ENCODE peak calls at places on chromosomes 6 and 20, in four cellular contexts. L is GM23248, T is hepatocyte, C is neural progenitor cell. H is an unnamed sample.

GRCh38 chr20:58342104-58342945 is 32.8 kb downstream of the RAB22A start:
- DNase-seq in L (peak; percentile 78), T (no peak), C (no peak), H (no peak)

GRCh38 chr20:31835977-31836852 is 9.2 kb downstream of the FOXS1 start:
- DNase-seq in L (peak; percentile 97), T (peak; percentile 84), C (no peak), H (no peak)

GRCh38 chr6:102736941-102737368 is 1343.4 kb downstream of the GRIK2 start:
- DNase-seq in L (peak; percentile 59), T (no peak), C (no peak), H (no peak)

GRCh38 chr6:12516070-12516469 is 200.5 kb upstream of the PHACTR1 start:
- DNase-seq in L (peak; percentile 19), T (peak; percentile 39), C (no peak), H (no peak)

GRCh38 chr6:96381246-96381645 is 140.4 kb upstream of the UFL1 start:
- DNase-seq in L (no peak), T (no peak), C (no peak), H (no peak)

GRCh38 chr20:43838703-43839060 is 76.0 kb upstream of the TOX2 start:
- DNase-seq in L (no peak), T (no peak), C (no peak), H (no peak)

GRCh38 chr6:116575227-116575626 is 3.9 kb downstream of the RWDD1 start:
- DNase-seq in L (no peak), T (no peak), C (no peak), H (no peak)

GRCh38 chr20:63704749-63705117 is 3.0 kb downstream of the ARFRP1 start:
- DNase-seq in L (no peak), T (no peak), C (no peak), H (no peak)

GRCh38 chr6:113858067-113858604 is 991 bp downstream of the MARCKS start:
- DNase-seq in L (peak; percentile 67), T (peak; percentile 68), C (peak; percentile 69), H (peak; percentile 68)

GRCh38 chr6:13687917-13688351 is 23.7 kb downstream of the RANBP9 start:
- DNase-seq in L (no peak), T (no peak), C (no peak), H (no peak)

GRCh38 chr6:154164397-154164796 is 125.4 kb downstream of the OPRM1 start:
- DNase-seq in L (peak; percentile 78), T (peak; percentile 51), C (no peak), H (no peak)

GRCh38 chr6:141050470-141050869 is 1082.3 kb upstream of the GJE1 start:
- DNase-seq in L (no peak), T (no peak), C (no peak), H (no peak)

GRCh38 chr6:159758031-159759001 is 3.5 kb upstream of the ACAT2 start:
- DNase-seq in L (peak; percentile 75), T (peak; percentile 11), C (no peak), H (peak; percentile 41)

GRCh38 chr6:13281630-13282156 is 46.6 kb downstream of the TBC1D7 start:
- DNase-seq in L (no peak), T (no peak), C (no peak), H (no peak)

GRCh38 chr6:165821754-165822153 is 158.7 kb upstream of the PDE10A start:
- DNase-seq in L (no peak), T (no peak), C (no peak), H (no peak)

GRCh38 chr6:100176321-100176950 is 182.4 kb upstream of the MCHR2 start:
- DNase-seq in L (peak; percentile 82), T (peak; percentile 57), C (peak; percentile 54), H (peak; percentile 57)

GRCh38 chr6:13357551-13358075 is 29.3 kb upstream of the TBC1D7 start:
- DNase-seq in L (peak; percentile 65), T (no peak), C (peak; percentile 70), H (peak; percentile 66)

GRCh38 chr6:113347420-113347819 is 509.7 kb upstream of the MARCKS start:
- DNase-seq in L (peak; percentile 58), T (no peak), C (no peak), H (no peak)

GRCh38 chr6:80638222-80639055 is 532.0 kb downstream of the BCKDHB start:
- DNase-seq in L (peak; percentile 93), T (peak; percentile 87), C (no peak), H (peak; percentile 54)

GRCh38 chr6:106553440-106553839 is 75.9 kb downstream of the RTN4IP1 start:
- DNase-seq in L (no peak), T (no peak), C (no peak), H (no peak)

GRCh38 chr6:12280901-12281300 is 9.3 kb upstream of the EDN1 start:
- DNase-seq in L (no peak), T (no peak), C (no peak), H (no peak)

GRCh38 chr6:27096834-27097511 is 150.5 kb upstream of the PRSS16 start:
- DNase-seq in L (peak; percentile 63), T (peak; percentile 77), C (peak; percentile 28), H (peak; percentile 85)

GRCh38 chr6:8085053-8085511 is 17.3 kb downstream of the EEF1E1 start:
- DNase-seq in L (peak; percentile 92), T (peak; percentile 54), C (no peak), H (no peak)

GRCh38 chr6:49676671-49677281 is 36.6 kb downstream of the CRISP2 start:
- DNase-seq in L (peak; percentile 44), T (no peak), C (no peak), H (no peak)
- TF ChIP-seq EZH2phosphoT487 in L (no peak), T (no peak), C (no peak), H (no peak)

DNA sequence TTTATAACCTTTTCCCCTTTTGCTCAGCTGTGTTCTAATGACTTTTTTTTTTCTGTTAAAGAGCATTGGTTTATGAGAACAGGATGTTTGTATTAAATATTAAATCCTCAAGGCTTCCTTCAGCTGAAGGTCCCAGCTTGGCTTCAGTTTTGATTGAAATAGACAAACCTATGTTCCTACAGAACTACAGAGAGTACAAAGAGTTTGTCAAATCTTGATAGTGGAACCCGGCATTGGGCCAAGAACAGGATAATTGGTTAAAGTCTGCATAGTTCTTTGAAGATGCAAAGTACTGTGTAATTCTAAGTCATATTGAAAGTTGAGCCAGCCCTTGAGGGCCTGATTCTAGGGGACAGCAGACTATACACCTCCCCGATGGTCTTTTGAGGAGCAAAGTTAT is 255.2 kb upstream of the JAG1 start:
- DNase-seq in L (no peak), T (no peak), C (no peak), H (no peak)
- TF ChIP-seq EZH2phosphoT487 in L (no peak), T (no peak), C (no peak), H (no peak)

GRCh38 chr6:162917506-162917905 is 189.7 kb downstream of the PACRG start:
- DNase-seq in L (peak; percentile 82), T (no peak), C (no peak), H (no peak)

GRCh38 chr6:162922816-162923215 is 195.0 kb downstream of the PACRG start:
- DNase-seq in L (no peak), T (no peak), C (no peak), H (no peak)

DNA sequence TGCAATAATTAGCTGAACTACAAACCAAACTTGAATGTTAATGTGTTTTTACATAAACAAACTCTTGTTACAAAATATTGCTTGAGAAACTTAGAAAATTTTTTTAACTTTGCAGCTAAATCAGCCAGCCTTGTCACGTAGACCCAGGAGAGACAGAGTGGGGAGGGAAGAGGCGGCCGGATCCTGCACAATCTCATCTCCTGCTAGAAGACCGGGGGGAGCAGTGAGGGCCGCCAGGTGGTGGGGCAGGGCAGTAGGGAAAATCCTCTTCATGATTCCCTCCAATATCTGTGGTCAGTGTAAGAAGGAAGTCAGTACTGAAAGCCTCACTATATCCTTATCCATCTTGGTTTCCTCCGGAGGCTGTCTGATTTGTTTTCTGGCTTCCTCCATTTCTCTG is 193.3 kb downstream of the PACRG start:
- DNase-seq in L (no peak), T (no peak), C (no peak), H (no peak)
- TF ChIP-seq EZH2phosphoT487 in L (no peak), T (no peak), C (no peak), H (no peak)

DNA sequence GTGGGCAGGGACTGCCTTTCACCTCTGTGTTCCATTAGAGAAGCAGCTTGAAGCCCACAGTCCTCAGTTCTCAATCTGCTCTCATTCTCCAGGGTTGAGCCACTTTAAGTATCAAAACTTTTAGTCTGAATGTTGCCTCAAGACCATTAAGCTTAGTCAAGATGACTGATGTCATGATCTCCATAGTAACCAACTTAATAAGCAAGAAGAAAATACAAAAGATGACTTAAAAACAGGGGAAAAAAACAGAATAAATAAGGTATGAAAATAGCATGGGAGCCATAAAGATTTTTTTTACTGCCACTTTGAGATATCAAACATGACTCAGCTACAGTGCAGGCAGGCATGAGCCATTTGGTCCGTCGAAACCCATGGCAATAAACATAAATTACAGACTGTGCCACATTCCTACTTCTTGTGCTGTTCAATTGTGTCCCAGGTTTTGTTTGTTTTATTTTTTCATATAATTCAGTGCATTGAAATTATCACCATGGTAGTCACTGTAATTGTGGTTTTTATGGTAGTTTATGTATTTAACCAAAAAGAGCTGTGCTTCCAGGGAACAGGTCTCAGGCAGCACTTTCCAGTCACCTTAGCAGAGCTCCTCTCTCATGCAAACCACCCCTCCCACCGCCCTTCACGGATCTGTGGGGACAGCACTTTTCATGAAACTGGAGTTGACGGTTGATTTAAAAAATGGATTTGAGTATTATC is 156.5 kb upstream of the INSM1 start:
- DNase-seq in L (peak; percentile 48), T (peak; percentile 51), C (no peak), H (no peak)
- TF ChIP-seq EZH2phosphoT487 in L (no peak), T (no peak), C (no peak), H (no peak)

H was measured in GM23338.